ENCODE peak calls at places on chromosome 9, in five cellular contexts. W is right atrium auricular region, U is adrenal gland, Z is IMR-90, L is tibial artery. G is an unnamed sample. For H3K27me3 and H3K36me3, the result is how much of the 10 kb centered on the place peaks cover.

GRCh38 chr9:33023661-33024060 is 1.4 kb upstream of the DNAJA1 start:
- DNase-seq in W (no peak), U (no peak), Z (no peak), L (no peak), G (no peak)

GRCh38 chr9:80995759-80996158 is 693.6 kb downstream of the TLE1 start:
- DNase-seq in W (no peak), U (no peak), Z (peak), L (no peak), G (no peak)

GRCh38 chr9:84397822-84398221 is 57.3 kb upstream of the SLC28A3 start:
- DNase-seq in W (no peak), U (no peak), Z (peak), L (no peak), G (no peak)

GRCh38 chr9:107749787-107750444 is 260.3 kb upstream of the KLF4 start:
- DNase-seq in W (peak), U (peak), Z (peak), L (peak), G (peak)

GRCh38 chr9:35489313-35490154 is at the start of gene RUSC2:
- DNase-seq in W (peak), U (peak), Z (peak), L (peak), G (peak)

GRCh38 chr9:122158202-122158601 is 1.4 kb downstream of the NDUFA8 start:
- DNase-seq in W (no peak), U (peak), Z (peak), L (no peak), G (peak)

GRCh38 chr9:22528485-22528884 is 81.9 kb downstream of the DMRTA1 start:
- DNase-seq in W (no peak), U (no peak), Z (peak), L (no peak), G (no peak)

GRCh38 chr9:127500399-127500798 is 49.1 kb downstream of the LRSAM1 start:
- DNase-seq in W (no peak), U (no peak), Z (no peak), L (no peak), G (no peak)

GRCh38 chr9:100601216-100601615 is 23.3 kb downstream of the CAVIN4 start:
- DNase-seq in W (no peak), U (peak), Z (peak), L (no peak), G (peak)

GRCh38 chr9:95495988-95496387 is 20.8 kb downstream of the PTCH1 start:
- DNase-seq in W (no peak), U (no peak), Z (no peak), L (no peak), G (no peak)

GRCh38 chr9:3215658-3216057 is 310.1 kb downstream of the RFX3 start:
- DNase-seq in W (no peak), U (no peak), Z (no peak), L (no peak), G (no peak)

GRCh38 chr9:116456490-116457088 is 230.5 kb upstream of the TRIM32 start:
- DNase-seq in W (no peak), U (no peak), Z (no peak), L (no peak), G (no peak)

GRCh38 chr9:95989304-95989703 is 113.8 kb downstream of the ERCC6L2 start:
- DNase-seq in W (no peak), U (no peak), Z (peak), L (no peak), G (no peak)

GRCh38 chr9:35656340-35656739 is 1.5 kb downstream of the RMRP start:
- DNase-seq in W (no peak), U (no peak), Z (no peak), L (peak), G (peak)

GRCh38 chr9:96492993-96493531 is 43.1 kb downstream of the HABP4 start:
- DNase-seq in W (no peak), U (no peak), Z (no peak), L (no peak), G (no peak)

GRCh38 chr9:91130796-91131318 is 230.9 kb downstream of the AUH start:
- DNase-seq in W (no peak), U (no peak), Z (peak), L (no peak), G (no peak)

GRCh38 chr9:73219985-73220626 is 68.4 kb downstream of the ANXA1 start:
- DNase-seq in W (no peak), U (peak), Z (peak), L (no peak), G (no peak)

GRCh38 chr9:120862452-120862851 is 14.5 kb downstream of the PHF19 start:
- DNase-seq in W (no peak), U (no peak), Z (no peak), L (peak), G (peak)

GRCh38 chr9:122402403-122403268 is 31.8 kb downstream of the PTGS1 start:
- DNase-seq in W (no peak), U (peak), Z (peak), L (no peak), G (no peak)

GRCh38 chr9:93576296-93577044 is at the start of gene PHF2:
- DNase-seq in W (peak), U (peak), Z (no peak), L (peak), G (peak)

GRCh38 chr9:93954436-93955355 is at the start of gene BARX1:
- DNase-seq in W (no peak), U (no peak), Z (no peak), L (no peak), G (peak)

GRCh38 chr9:120587357-120587756 is 7.4 kb upstream of the CDK5RAP2 start:
- DNase-seq in W (no peak), U (no peak), Z (no peak), L (no peak), G (no peak)

GRCh38 chr9:120741701-120742100 is 27.4 kb upstream of the MEGF9 start:
- DNase-seq in W (no peak), U (no peak), Z (no peak), L (no peak), G (no peak)

GRCh38 chr9:121510766-121511555 is 11.3 kb upstream of the GGTA1 start:
- DNase-seq in W (no peak), U (no peak), Z (peak), L (peak), G (no peak)

GRCh38 chr9:116632990-116633441 is 54.1 kb upstream of the TRIM32 start:
- DNase-seq in W (no peak), U (no peak), Z (peak), L (no peak), G (no peak)

GRCh38 chr9:104993291-104993963 is 65.5 kb upstream of the ABCA1 start:
- DNase-seq in W (peak), U (peak), Z (peak), L (peak), G (peak)

GRCh38 chr9:3708751-3709150 is 182.9 kb upstream of the RFX3 start:
- DNase-seq in W (no peak), U (peak), Z (peak), L (no peak), G (no peak)

GRCh38 chr9:82295177-82295576 is 306.6 kb downstream of the SPATA31D1 start:
- DNase-seq in W (no peak), U (no peak), Z (no peak), L (no peak), G (no peak)

GRCh38 chr9:94801242-94801641 is 74.7 kb downstream of the AOPEP start:
- DNase-seq in W (no peak), U (peak), Z (peak), L (no peak), G (no peak)

GRCh38 chr9:125633116-125633743 is 73.8 kb downstream of the MAPKAP1 start:
- DNase-seq in W (no peak), U (peak), Z (no peak), L (no peak), G (no peak)

GRCh38 chr9:126198854-126199253 is 127.8 kb upstream of the MVB12B start:
- DNase-seq in W (no peak), U (no peak), Z (no peak), L (no peak), G (no peak)

GRCh38 chr9:116566677-116567488 is 120.2 kb upstream of the TRIM32 start:
- DNase-seq in W (no peak), U (no peak), Z (peak), L (no peak), G (no peak)

DNA sequence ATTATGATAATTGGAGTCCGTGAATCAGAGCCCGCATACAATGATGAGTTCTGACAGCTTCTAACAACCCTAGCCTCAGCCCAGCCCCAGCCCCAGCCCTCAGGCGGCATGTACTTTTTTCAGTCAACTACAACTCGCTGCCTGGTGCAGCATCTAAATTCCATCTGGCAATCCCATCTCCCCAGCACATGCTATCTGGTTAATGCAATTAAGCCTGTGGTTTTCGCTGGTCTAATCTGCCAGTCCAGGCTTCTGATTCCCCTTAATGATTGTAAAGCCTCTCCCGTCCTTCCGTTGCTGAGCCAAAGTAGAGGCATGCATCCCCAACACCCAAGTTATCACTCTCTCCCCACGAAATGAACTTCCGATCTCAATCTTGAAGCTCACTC is 903 bp downstream of the ELAVL2 start:
- DNase-seq in W (no peak), U (no peak), Z (no peak), L (no peak), G (peak)
- H3K4me3 ChIP-seq in W (peak), U (peak), Z (no peak), L (peak), G (peak)

GRCh38 chr9:129667850-129668249 is 2.4 kb downstream of the PRRX2 start:
- DNase-seq in W (no peak), U (no peak), Z (no peak), L (peak), G (peak)
- H3K27me3 ChIP-seq in W (under half), U (under half), Z (under half), L (under half), G (under half)

GRCh38 chr9:99154356-99154755 is 49.4 kb downstream of the TGFBR1 start:
- DNase-seq in W (no peak), U (no peak), Z (no peak), L (no peak), G (no peak)

GRCh38 chr9:99147177-99147576 is 42.3 kb downstream of the TGFBR1 start:
- DNase-seq in W (no peak), U (no peak), Z (no peak), L (no peak), G (no peak)

GRCh38 chr9:99144966-99145365 is 40.1 kb downstream of the TGFBR1 start:
- DNase-seq in W (no peak), U (no peak), Z (no peak), L (no peak), G (no peak)

GRCh38 chr9:99146574-99146973 is 41.7 kb downstream of the TGFBR1 start:
- DNase-seq in W (no peak), U (no peak), Z (no peak), L (no peak), G (no peak)

GRCh38 chr9:99150456-99151171 is 45.7 kb downstream of the TGFBR1 start:
- DNase-seq in W (no peak), U (no peak), Z (no peak), L (no peak), G (no peak)
- H3K36me3 ChIP-seq in W (under half), U (under half), Z (under half), L (under half), G (under half)

GRCh38 chr9:137096785-137097546 is 10.2 kb downstream of the MAN1B1 start:
- DNase-seq in W (no peak), U (no peak), Z (no peak), L (no peak), G (no peak)

GRCh38 chr9:137099231-137099630 is 12.4 kb downstream of the MAN1B1 start:
- DNase-seq in W (no peak), U (no peak), Z (no peak), L (no peak), G (no peak)

GRCh38 chr9:137097761-137098462 is 11.1 kb downstream of the MAN1B1 start:
- DNase-seq in W (no peak), U (no peak), Z (no peak), L (no peak), G (no peak)

GRCh38 chr9:137095664-137096517 is 9.1 kb downstream of the MAN1B1 start:
- DNase-seq in W (no peak), U (no peak), Z (no peak), L (no peak), G (no peak)
- H3K4me3 ChIP-seq in W (no peak), U (no peak), Z (no peak), L (no peak), G (no peak)

G was measured in H7.